ENCODE peak calls at places on chromosomes 13 and 19, in four cellular contexts. J, N, P and D are unnamed samples.

GRCh38 chr13:98441056-98441676 is 135.7 kb downstream of the STK24 start:
- DNase-seq in P (no peak), J (no peak), N (no peak), D (no peak)

GRCh38 chr19:29798783-29799182 is 13.0 kb upstream of the CCNE1 start:
- DNase-seq in J (no peak), N (no peak), P (no peak), D (no peak)

GRCh38 chr13:44311011-44311481 is 62.6 kb upstream of the SERP2 start:
- DNase-seq in P (no peak), N (peak; percentile 58), J (no peak), D (no peak)

GRCh38 chr19:14840206-14840605 is 5.2 kb upstream of the OR7A5 start:
- DNase-seq in J (no peak), N (no peak), P (no peak), D (no peak)

GRCh38 chr19:13831560-13832056 is 36.4 kb downstream of the ZSWIM4 start:
- DNase-seq in J (no peak), N (no peak), P (no peak), D (no peak)

GRCh38 chr13:93624371-93624777 is 397.8 kb downstream of the GPC6 start:
- DNase-seq in P (no peak), N (no peak), J (no peak), D (no peak)

GRCh38 chr13:20206836-20207235 is 14.1 kb upstream of the GJB2 start:
- DNase-seq in P (no peak), J (no peak), N (no peak), D (no peak)

GRCh38 chr13:45229172-45229571 is 28.3 kb upstream of the KCTD4 start:
- DNase-seq in P (no peak), N (no peak), J (no peak), D (no peak)

GRCh38 chr19:5036733-5037681 is 68.1 kb downstream of the KDM4B start:
- DNase-seq in P (no peak), J (no peak), N (no peak), D (no peak)

GRCh38 chr13:51396352-51396751 is 56.5 kb downstream of the INTS6 start:
- DNase-seq in J (no peak), N (no peak), P (no peak), D (no peak)

GRCh38 chr19:38658462-38659306 is 11.2 kb downstream of the ACTN4 start:
- DNase-seq in N (no peak), P (no peak), J (no peak), D (no peak)

GRCh38 chr13:90362718-90363117 is 984.8 kb upstream of the MIR17HG start:
- DNase-seq in P (no peak), N (no peak), J (no peak), D (no peak)

GRCh38 chr19:3055741-3056453 is 6.4 kb downstream of the TLE5 start:
- DNase-seq in J (no peak), N (peak; percentile 89), P (no peak), D (no peak)

GRCh38 chr19:3057275-3057714 is 5.0 kb downstream of the TLE5 start:
- DNase-seq in P (no peak), N (peak; percentile 95), J (peak; percentile 77), D (no peak)

GRCh38 chr19:3058009-3058820 is 4.1 kb downstream of the TLE5 start:
- DNase-seq in J (no peak), N (no peak), P (no peak), D (no peak)

GRCh38 chr19:3054972-3055740 is 7.1 kb downstream of the TLE5 start:
- DNase-seq in P (no peak), N (no peak), J (no peak), D (no peak)

DNA sequence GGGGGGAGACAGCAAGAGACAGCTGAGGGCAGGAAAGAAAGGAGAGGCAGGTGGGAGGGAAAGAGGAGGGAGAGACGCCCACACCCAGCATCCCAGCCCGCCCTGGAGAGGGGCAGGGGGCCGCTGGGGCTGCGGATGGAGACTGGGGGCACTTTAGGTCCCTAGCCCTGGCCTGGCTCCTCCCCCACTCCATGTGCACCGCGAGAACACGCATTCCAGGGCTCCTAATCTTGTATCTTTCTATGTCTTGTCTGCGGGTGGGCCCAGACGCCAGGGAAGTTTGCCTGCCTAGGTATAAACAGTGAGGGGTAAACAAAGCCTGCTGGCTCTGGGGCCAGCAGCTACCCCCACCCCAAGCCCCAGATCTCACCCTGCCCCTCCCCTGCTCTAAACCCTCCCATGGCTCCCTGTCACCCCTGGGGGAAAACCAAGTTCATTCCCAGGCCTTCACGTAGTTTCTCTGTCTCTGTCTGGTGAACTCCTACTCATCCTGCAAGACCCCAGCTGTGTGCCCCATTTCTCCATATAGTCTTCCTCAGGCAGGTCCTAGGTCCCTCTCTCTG is 5.8 kb downstream of the TLE5 start:
- DNase-seq in P (no peak), N (no peak), J (no peak), D (no peak)
- H3K4me1 ChIP-seq in P (peaks cover 60% of the 10 kb centered on the region), N (peaks cover 11% of the 10 kb centered on the region), J (peaks cover 47% of the 10 kb centered on the region), D (peaks cover 19% of the 10 kb centered on the region)

DNA sequence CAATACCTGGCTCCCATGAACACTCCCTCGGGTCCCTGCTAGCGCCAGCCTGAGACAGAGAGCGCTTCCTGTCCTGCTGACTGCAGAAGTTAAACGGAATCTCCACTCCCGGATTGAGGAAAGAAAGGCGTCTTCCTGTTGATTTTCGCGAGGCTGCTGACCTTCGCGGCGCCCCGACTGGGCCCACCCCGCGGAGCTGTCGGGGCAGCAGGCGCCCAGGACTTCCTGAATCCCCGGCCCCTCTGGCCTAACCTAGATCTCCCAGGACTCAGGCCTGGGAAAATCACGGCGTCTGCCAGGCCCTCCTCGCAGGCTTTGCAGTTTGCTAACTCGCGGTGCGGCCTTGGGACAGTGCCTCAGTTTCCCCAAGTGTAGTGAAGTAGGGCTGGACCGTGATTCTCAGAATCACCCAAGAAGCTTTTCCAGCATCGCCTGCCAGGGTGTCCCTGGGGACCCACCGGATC is 108.8 kb downstream of the KCTD15 start:
- DNase-seq in N (no peak), J (no peak), P (no peak), D (no peak)
- H3K4me3 ChIP-seq in N (peak overlapping the region; percentile 78), J (peak overlapping the region; percentile 59), P (no peak overlapping the region), D (no peak overlapping the region)

GRCh38 chr13:73998631-73999030 is 135.6 kb downstream of the KLF12 start:
- DNase-seq in J (no peak), P (no peak), N (no peak), D (peak; percentile 40)
- H3K4me1 ChIP-seq in J (no peaks in the 10 kb centered on the region), P (peaks cover 33% of the 10 kb centered on the region), N (no peaks in the 10 kb centered on the region), D (peaks cover 14% of the 10 kb centered on the region)

GRCh38 chr13:99983401-99984133 is 2.0 kb downstream of the ZIC2 start:
- DNase-seq in J (no peak), N (no peak), P (no peak), D (no peak)
- H3K4me3 ChIP-seq in J (no peak overlapping the region), N (peak overlapping the region; percentile 77), P (no peak overlapping the region), D (no peak overlapping the region)

DNA sequence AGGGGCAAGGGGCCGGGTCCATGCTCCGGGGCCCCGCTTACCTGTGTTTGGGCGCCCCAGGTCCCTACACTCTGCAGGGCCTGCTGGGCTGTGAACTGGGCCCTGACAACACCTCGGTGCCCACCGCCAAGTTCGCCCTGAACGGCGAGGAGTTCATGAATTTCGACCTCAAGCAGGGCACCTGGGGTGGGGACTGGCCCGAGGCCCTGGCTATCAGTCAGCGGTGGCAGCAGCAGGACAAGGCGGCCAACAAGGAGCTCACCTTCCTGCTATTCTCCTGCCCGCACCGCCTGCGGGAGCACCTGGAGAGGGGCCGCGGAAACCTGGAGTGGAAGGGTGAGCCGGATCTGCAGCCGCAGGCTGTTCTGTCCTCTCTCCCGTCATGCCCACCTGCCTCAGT is 1.7 kb downstream of the FCGRT start:
- DNase-seq in N (no peak), J (no peak), P (no peak), D (no peak)
- H3K4me1 ChIP-seq in N (no peaks in the 10 kb centered on the region), J (peaks cover 15% of the 10 kb centered on the region), P (peaks cover 32% of the 10 kb centered on the region), D (peaks cover 40% of the 10 kb centered on the region)

DNA sequence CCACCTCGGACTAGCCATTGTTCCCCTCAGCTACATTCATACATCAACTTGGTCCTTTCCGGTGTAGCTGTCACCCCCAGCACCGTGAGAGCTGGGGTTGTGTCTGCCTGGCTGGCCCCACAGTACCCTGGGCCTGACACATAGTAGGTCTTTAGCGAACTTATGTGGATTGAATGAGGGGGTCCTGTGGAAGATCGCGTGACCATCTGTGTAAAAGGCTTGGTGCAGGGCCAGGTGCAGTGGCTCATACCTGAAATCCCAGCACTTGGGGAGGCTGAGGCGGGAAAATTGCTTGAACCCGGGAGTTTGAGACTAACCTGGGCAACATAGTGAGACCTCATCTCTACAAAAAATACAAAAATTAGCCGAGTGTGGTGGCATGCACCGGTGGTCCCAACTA is 2.0 kb downstream of the SMARCA4 start:
- DNase-seq in N (no peak), J (no peak), P (no peak), D (no peak)
- H3K4me3 ChIP-seq in N (peak overlapping the region; percentile 95), J (no peak overlapping the region), P (no peak overlapping the region), D (no peak overlapping the region)

GRCh38 chr19:18506101-18506534 is 15.8 kb downstream of the ELL start:
- DNase-seq in J (no peak), N (no peak), P (no peak), D (no peak)

GRCh38 chr19:18508585-18508984 is 13.3 kb downstream of the ELL start:
- DNase-seq in J (no peak), N (no peak), P (no peak), D (no peak)

GRCh38 chr19:18507727-18508440 is 14.0 kb downstream of the ELL start:
- DNase-seq in P (no peak), J (no peak), N (no peak), D (no peak)

GRCh38 chr19:18506545-18506944 is 15.3 kb downstream of the ELL start:
- DNase-seq in J (no peak), P (peak; percentile 32), N (no peak), D (no peak)

DNA sequence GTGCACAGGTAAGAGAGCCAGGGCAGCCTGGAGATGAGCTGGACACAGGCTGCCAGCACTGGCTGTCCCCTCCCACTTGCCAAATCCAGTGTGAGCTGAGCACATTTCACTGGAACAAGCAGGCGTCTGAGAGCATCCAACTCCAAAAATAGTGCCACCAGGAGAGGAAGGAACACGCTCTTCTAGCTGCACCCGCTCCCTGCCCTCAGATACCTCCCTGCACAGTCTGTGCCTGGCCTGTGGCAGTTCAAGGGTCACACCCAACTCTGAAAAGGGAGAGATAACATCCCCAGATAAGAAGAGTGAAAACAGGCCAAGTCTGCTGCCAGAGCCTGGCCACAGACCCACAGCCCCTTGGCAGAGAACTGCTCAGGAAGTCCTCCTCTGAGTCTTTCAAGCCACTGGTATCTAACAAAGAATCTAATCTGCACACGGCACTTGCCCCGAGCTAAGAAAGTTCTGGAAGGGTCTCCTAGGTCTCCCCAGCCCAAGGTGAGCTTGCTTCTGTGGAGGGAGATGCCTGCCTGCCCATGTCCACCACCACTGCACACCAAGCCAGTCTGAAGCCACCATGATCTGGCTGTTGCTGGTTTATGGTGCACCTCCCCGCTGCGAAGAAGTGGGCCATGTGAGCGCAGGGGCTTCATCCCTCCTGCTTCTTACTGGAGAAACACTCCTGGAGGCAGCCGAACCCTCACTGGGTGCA is 14.7 kb downstream of the ELL start:
- DNase-seq in J (no peak), P (peak; percentile 51), N (no peak), D (no peak)
- H3K4me1 ChIP-seq in J (peaks cover 73% of the 10 kb centered on the region), P (peaks cover 88% of the 10 kb centered on the region), N (peaks cover 28% of the 10 kb centered on the region), D (peaks cover 73% of the 10 kb centered on the region)

DNA sequence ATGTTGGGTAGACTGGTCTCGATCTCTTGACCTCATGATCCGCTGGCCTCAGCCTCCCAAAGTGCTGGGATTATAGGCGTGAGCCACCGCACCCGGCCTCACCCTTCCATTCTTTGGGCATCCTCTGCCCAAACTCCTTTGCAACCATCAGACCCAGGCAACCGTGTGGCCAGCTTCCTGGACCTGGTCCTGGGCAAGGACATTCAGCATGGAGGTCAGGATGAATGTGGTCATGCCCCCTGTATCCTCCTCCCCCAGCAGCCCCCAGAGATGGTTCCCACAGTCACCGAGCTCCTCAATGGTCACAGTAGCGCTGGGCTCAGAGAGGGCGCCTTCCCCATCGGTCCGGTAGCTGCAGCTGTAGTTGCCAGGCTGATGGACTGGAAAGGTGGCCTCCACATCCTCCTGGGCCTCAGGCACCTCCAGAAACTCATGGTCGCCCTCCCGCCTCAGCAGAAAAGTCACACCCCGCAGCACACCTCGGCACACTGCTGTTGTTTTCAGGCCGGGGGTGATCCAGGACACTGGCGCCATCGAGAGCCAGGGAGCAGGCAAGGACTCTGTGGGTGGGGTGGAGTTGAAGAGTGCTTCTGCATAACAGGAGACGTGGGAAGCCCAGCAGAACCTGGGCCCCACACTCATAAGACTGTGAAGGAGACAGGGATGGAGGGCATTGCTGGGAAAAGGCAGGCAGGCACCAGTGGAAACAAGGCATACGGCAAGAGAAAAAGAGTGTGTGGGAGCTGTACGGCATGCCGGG is 1.1 kb downstream of the A1BG start:
- DNase-seq in J (no peak), N (no peak), P (no peak), D (no peak)
- H3K4me3 ChIP-seq in J (no peak overlapping the region), N (no peak overlapping the region), P (no peak overlapping the region), D (no peak overlapping the region)